ENCODE peak calls at places on chromosomes 11 and 22, in nine cellular contexts. R is AG04449, F is cardiac fibroblast, V is fibroblast of lung, X is stomach, T is endothelial cell, Y is upper lobe of right lung, E is colonic mucosa, S is B cell. O is an unnamed sample.

GRCh38 chr11:43508511-43508918 is 149.8 kb downstream of the TTC17 start:
- DNase-seq in R (peak), F (peak), V (peak), X (no peak), T (no peak), Y (no peak), E (no peak), S (no peak), O (no peak)

GRCh38 chr22:21941921-21942320 is 10.7 kb downstream of the PPM1F start:
- DNase-seq in R (no peak), F (no peak), V (no peak), X (no peak), T (no peak), Y (no peak), E (no peak), S (no peak), O (no peak)

GRCh38 chr11:63919267-63920125 is 2.5 kb upstream of the RCOR2 start:
- DNase-seq in R (no peak), F (peak), V (no peak), X (peak), T (no peak), Y (no peak), E (peak), S (no peak), O (no peak)

GRCh38 chr11:134759314-134759713 is 347.3 kb upstream of the B3GAT1 start:
- DNase-seq in R (no peak), F (no peak), V (no peak), X (no peak), T (no peak), Y (no peak), E (no peak), S (no peak), O (no peak)

GRCh38 chr11:57491371-57492061 is 24.0 kb downstream of the SLC43A1 start:
- DNase-seq in R (no peak), F (peak), V (no peak), X (peak), T (peak), Y (peak), E (peak), S (no peak), O (peak)

GRCh38 chr11:100687630-100688395 is 725 bp downstream of the ARHGAP42 start:
- DNase-seq in R (no peak), F (peak), V (peak), X (peak), T (peak), Y (peak), E (peak), S (peak), O (peak)

GRCh38 chr11:70703141-70704052 is 305.1 kb downstream of the CTTN start:
- DNase-seq in R (no peak), F (no peak), V (no peak), X (no peak), T (no peak), Y (peak), E (no peak), S (no peak), O (peak)

GRCh38 chr22:29117799-29118477 is 45.1 kb downstream of the KREMEN1 start:
- DNase-seq in R (no peak), F (peak), V (peak), X (no peak), T (no peak), Y (no peak), E (no peak), S (no peak), O (no peak)

GRCh38 chr11:106218096-106218495 is 140.6 kb downstream of the AASDHPPT start:
- DNase-seq in R (no peak), F (no peak), V (no peak), X (no peak), T (no peak), Y (no peak), E (no peak), S (no peak), O (no peak)

GRCh38 chr22:33806191-33806590 is 114.1 kb downstream of the LARGE1 start:
- DNase-seq in R (no peak), F (no peak), V (no peak), X (no peak), T (no peak), Y (no peak), E (no peak), S (no peak), O (no peak)

GRCh38 chr11:69297926-69298777 is 4.2 kb downstream of the MYEOV start:
- DNase-seq in R (no peak), F (peak), V (peak), X (peak), T (peak), Y (peak), E (peak), S (peak), O (peak)

GRCh38 chr11:75308986-75309385 is 42.5 kb downstream of the ARRB1 start:
- DNase-seq in R (no peak), F (no peak), V (no peak), X (no peak), T (no peak), Y (no peak), E (no peak), S (no peak), O (no peak)

GRCh38 chr11:10797561-10797960 is 11.2 kb downstream of the EIF4G2 start:
- DNase-seq in R (no peak), F (peak), V (no peak), X (no peak), T (no peak), Y (no peak), E (no peak), S (no peak), O (no peak)

GRCh38 chr22:43838571-43839307 is 23.6 kb downstream of the SULT4A1 start:
- DNase-seq in R (no peak), F (no peak), V (no peak), X (no peak), T (no peak), Y (no peak), E (no peak), S (no peak), O (no peak)

GRCh38 chr11:133988686-133989410 is 32.1 kb upstream of the IGSF9B start:
- DNase-seq in R (no peak), F (no peak), V (no peak), X (no peak), T (no peak), Y (no peak), E (no peak), S (no peak), O (no peak)

GRCh38 chr22:29078036-29078868 is 5.4 kb downstream of the KREMEN1 start:
- DNase-seq in R (no peak), F (no peak), V (no peak), X (no peak), T (no peak), Y (no peak), E (no peak), S (no peak), O (no peak)

DNA sequence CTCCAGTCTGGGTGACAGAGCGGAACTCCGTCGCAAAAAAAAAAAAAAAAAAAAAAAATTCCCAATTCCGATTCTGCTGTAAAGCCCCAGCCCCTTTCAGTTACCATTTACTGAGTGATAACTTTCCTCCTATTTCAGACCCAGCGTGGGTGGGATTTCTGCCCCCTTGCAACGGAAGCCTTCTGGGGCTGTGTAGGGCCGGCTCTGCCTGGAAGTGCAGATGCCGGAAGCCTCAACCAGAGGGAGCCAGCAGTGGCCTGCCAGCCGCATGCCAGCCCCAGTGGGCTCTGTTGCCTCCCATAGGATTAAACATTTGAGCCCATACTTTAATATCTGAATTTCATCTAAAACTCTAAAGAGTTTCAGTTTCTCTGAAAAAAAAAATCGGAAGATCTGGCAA is 60.0 kb upstream of the NUP50 start:
- DNase-seq in R (no peak), F (no peak), V (no peak), X (no peak), T (no peak), Y (no peak), E (no peak), S (no peak), O (no peak)
- TF ChIP-seq CTCF in R (peak), F (peak), V (no peak), X (no peak), T (no peak), Y (no peak), E (no peak), S (no peak), O (no peak)

GRCh38 chr11:80136991-80137390 is 696.2 kb upstream of the TENM4 start:
- DNase-seq in R (no peak), F (peak), V (peak), X (no peak), T (no peak), Y (no peak), E (no peak), S (no peak), O (no peak)
- TF ChIP-seq CTCF in R (no peak), F (no peak), V (no peak), X (no peak), T (no peak), Y (no peak), E (no peak), S (no peak), O (no peak)

DNA sequence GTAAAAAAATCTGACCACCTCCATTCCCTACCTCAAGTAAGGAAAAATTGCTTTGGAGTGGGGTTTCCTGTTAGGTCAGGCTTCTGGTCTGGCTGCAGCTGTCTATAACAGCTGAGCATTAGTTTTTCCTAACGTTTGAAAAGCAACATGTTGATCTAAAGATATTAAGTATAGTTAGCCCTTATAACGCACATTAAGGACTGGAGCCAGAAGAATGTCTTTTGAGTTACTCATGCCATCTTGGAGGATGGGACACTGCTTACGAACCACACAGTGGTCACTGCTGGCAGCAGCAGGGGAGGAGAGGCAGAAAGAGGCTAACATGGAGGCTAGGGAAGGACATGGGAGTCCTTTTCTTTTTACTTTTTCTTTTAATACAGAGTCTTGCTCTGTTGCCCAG is 44.1 kb upstream of the GDPD4 start:
- DNase-seq in R (peak), F (peak), V (peak), X (no peak), T (no peak), Y (no peak), E (no peak), S (no peak), O (no peak)
- TF ChIP-seq CTCF in R (no peak), F (no peak), V (no peak), X (no peak), T (no peak), Y (no peak), E (no peak), S (no peak), O (no peak)

GRCh38 chr11:7514099-7514725 is 413 bp downstream of the PPFIBP2 start:
- DNase-seq in R (no peak), F (no peak), V (no peak), X (no peak), T (peak), Y (no peak), E (peak), S (no peak), O (peak)
- TF ChIP-seq CTCF in R (no peak), F (no peak), V (no peak), X (no peak), T (no peak), Y (no peak), E (no peak), S (no peak), O (no peak)

DNA sequence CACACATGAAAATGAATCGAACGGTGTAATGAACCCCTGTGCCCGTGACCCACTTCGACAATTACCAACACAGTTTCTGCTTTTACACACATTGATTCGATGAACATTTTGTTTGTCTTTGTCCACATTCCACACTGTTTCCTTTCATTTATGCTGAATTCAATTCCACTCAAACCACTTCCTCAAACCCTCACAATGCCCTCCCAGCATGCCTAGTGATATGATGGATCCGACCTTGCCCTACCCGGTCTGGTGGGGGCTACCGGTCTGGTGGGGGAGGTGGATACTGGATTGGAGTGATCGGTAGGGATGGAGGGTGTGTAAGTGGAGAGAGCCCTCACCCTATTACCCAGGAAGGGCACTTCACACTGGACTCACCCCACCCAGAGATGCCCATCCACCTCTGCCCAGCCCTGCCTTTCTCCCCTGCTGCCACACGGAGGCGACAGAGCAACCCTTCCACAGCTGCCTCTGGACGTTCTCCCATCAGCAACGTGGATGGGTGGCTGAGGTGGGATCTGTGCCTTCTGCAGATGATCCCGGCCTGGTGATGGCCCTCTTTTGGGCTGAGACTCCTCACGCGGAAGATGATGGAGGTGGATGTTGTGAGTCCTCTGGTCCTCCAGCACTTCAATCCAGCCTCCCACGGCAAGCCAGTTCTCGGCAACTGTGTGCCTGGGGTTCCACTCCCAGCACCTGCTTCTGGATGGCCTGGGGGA is 33.0 kb upstream of the P2RY2 start:
- DNase-seq in R (no peak), F (peak), V (peak), X (peak), T (peak), Y (peak), E (peak), S (peak), O (peak)
- TF ChIP-seq CTCF in R (peak), F (peak), V (peak), X (peak), T (peak), Y (peak), E (peak), S (peak), O (peak)

GRCh38 chr11:131922220-131922619 is 551.8 kb downstream of the NTM start:
- DNase-seq in R (no peak), F (no peak), V (no peak), X (no peak), T (no peak), Y (no peak), E (no peak), S (no peak), O (no peak)
- TF ChIP-seq CTCF in R (no peak), F (no peak), V (no peak), X (no peak), T (no peak), Y (no peak), E (no peak), S (no peak), O (no peak)

GRCh38 chr22:38982008-38982927 is at the start of gene APOBEC3B:
- DNase-seq in R (peak), F (peak), V (peak), X (peak), T (peak), Y (peak), E (peak), S (peak), O (peak)

GRCh38 chr22:38984224-38984623 is 2.1 kb downstream of the APOBEC3B start:
- DNase-seq in R (no peak), F (no peak), V (no peak), X (no peak), T (no peak), Y (no peak), E (no peak), S (no peak), O (no peak)

GRCh38 chr22:38981005-38981658 is 1.0 kb upstream of the APOBEC3B start:
- DNase-seq in R (no peak), F (peak), V (peak), X (no peak), T (no peak), Y (no peak), E (peak), S (no peak), O (peak)

GRCh38 chr22:38986629-38987028 is 4.5 kb downstream of the APOBEC3B start:
- DNase-seq in R (no peak), F (no peak), V (no peak), X (no peak), T (no peak), Y (no peak), E (no peak), S (no peak), O (no peak)

DNA sequence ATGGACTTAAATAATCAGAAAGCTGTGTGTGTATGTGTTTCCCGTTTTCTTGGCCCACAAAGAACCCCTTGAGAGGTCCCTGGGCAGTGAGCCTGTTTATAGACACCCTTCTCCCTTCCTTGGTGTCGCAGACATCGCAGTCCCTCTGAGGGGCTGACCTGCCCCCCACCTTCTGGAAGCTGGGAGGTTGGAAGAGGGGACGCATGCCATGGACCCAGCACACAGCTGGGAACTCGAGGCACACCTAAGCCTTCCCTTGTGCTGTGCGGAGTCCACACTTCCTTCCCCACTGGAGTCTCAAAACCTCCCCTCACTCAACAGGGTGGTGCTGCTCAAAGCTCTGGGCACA is 514 bp upstream of the APOBEC3B start:
- DNase-seq in R (no peak), F (no peak), V (no peak), X (no peak), T (no peak), Y (no peak), E (no peak), S (no peak), O (no peak)
- TF ChIP-seq CTCF in R (no peak), F (no peak), V (no peak), X (no peak), T (no peak), Y (no peak), E (no peak), S (no peak), O (no peak)

GRCh38 chr22:30219049-30219448 is 27.5 kb downstream of the LIF start:
- DNase-seq in R (no peak), F (no peak), V (no peak), X (no peak), T (no peak), Y (no peak), E (no peak), S (no peak), O (no peak)
- TF ChIP-seq CTCF in R (peak), F (no peak), V (peak), X (no peak), T (peak), Y (no peak), E (no peak), S (no peak), O (no peak)